ENCODE peak calls at places on chromosomes 2 and 18, in five cellular contexts. M, Q, Y, Z and R are unnamed samples.

GRCh38 chr2:24704682-24705081 is 88.5 kb downstream of the PTRHD1 start:
- DNase-seq in M (no peak), Q (peak), Y (no peak), Z (no peak), R (no peak)

GRCh38 chr2:141723834-141724233 is 407.0 kb downstream of the LRP1B start:
- DNase-seq in M (no peak), Q (no peak), Y (no peak), Z (no peak), R (no peak)

GRCh38 chr18:37565985-37566478 is 434 bp upstream of the CELF4 start:
- DNase-seq in M (peak), Q (peak), Y (no peak), Z (peak), R (peak)

GRCh38 chr18:48728204-48728833 is 189.5 kb downstream of the CTIF start:
- DNase-seq in M (no peak), Q (peak), Y (no peak), Z (no peak), R (no peak)

GRCh38 chr2:39094717-39095363 is 26.0 kb downstream of the SOS1 start:
- DNase-seq in M (no peak), Q (peak), Y (no peak), Z (no peak), R (no peak)

GRCh38 chr18:37598966-37599896 is 33.6 kb upstream of the CELF4 start:
- DNase-seq in M (no peak), Q (no peak), Y (no peak), Z (peak), R (no peak)

GRCh38 chr18:8978394-8978793 is 124.1 kb upstream of the NDUFV2 start:
- DNase-seq in M (no peak), Q (no peak), Y (no peak), Z (no peak), R (no peak)

GRCh38 chr2:62197609-62198236 is 1.8 kb downstream of the B3GNT2 start:
- DNase-seq in M (no peak), Q (peak), Y (no peak), Z (peak), R (no peak)

GRCh38 chr2:7867858-7868257 is 814.0 kb upstream of the ID2 start:
- DNase-seq in M (no peak), Q (no peak), Y (no peak), Z (no peak), R (no peak)

GRCh38 chr18:44518091-44518490 is 162.6 kb upstream of the SETBP1 start:
- DNase-seq in M (no peak), Q (peak), Y (no peak), Z (no peak), R (no peak)

GRCh38 chr2:71460595-71461303 is 7.4 kb downstream of the DYSF start:
- DNase-seq in M (no peak), Q (peak), Y (no peak), Z (no peak), R (no peak)

GRCh38 chr2:196088209-196088608 is 19.6 kb upstream of the DNAH7 start:
- DNase-seq in M (no peak), Q (peak), Y (no peak), Z (no peak), R (no peak)

GRCh38 chr2:110770308-110770695 is 37.9 kb downstream of the ACOXL start:
- DNase-seq in M (no peak), Q (no peak), Y (no peak), Z (no peak), R (no peak)

GRCh38 chr2:207166039-207166348 is 246 bp upstream of the KLF7 start:
- DNase-seq in M (peak), Q (peak), Y (peak), Z (peak), R (peak)

GRCh38 chr18:11849845-11850747 is 1.1 kb upstream of the CHMP1B start:
- DNase-seq in M (peak), Q (peak), Y (peak), Z (peak), R (peak)

GRCh38 chr2:99101697-99102096 is 39.8 kb upstream of the C2orf15 start:
- DNase-seq in M (no peak), Q (peak), Y (no peak), Z (no peak), R (no peak)

GRCh38 chr2:74383254-74383653 is 3.1 kb upstream of the DCTN1 start:
- DNase-seq in M (no peak), Q (peak), Y (no peak), Z (no peak), R (no peak)

GRCh38 chr2:9547272-9547991 is 8.2 kb downstream of the ADAM17 start:
- DNase-seq in M (no peak), Q (peak), Y (no peak), Z (no peak), R (no peak)

GRCh38 chr2:148756292-148756975 is 111.9 kb downstream of the EPC2 start:
- DNase-seq in M (no peak), Q (peak), Y (no peak), Z (no peak), R (no peak)

GRCh38 chr2:65495250-65495649 is 62.9 kb upstream of the SPRED2 start:
- DNase-seq in M (no peak), Q (no peak), Y (no peak), Z (no peak), R (no peak)

GRCh38 chr2:170509460-170510193 is 205.5 kb upstream of the SP5 start:
- DNase-seq in M (no peak), Q (no peak), Y (no peak), Z (no peak), R (no peak)

GRCh38 chr18:67771271-67771670 is 254.8 kb upstream of the DSEL start:
- DNase-seq in M (no peak), Q (peak), Y (no peak), Z (no peak), R (no peak)

GRCh38 chr2:48369971-48370370 is 160.0 kb upstream of the STON1 start:
- DNase-seq in M (no peak), Q (no peak), Y (no peak), Z (no peak), R (no peak)

GRCh38 chr2:79585701-79586428 is 73.0 kb downstream of the CTNNA2 start:
- DNase-seq in M (no peak), Q (peak), Y (no peak), Z (no peak), R (no peak)

GRCh38 chr2:8268172-8268783 is 413.6 kb upstream of the ID2 start:
- DNase-seq in M (no peak), Q (peak), Y (no peak), Z (no peak), R (no peak)

GRCh38 chr18:58789856-58790255 is 74.8 kb upstream of the ZNF532 start:
- DNase-seq in M (no peak), Q (no peak), Y (no peak), Z (peak), R (no peak)

GRCh38 chr18:40452599-40452998 is 1502.4 kb upstream of the PIK3C3 start:
- DNase-seq in M (no peak), Q (no peak), Y (no peak), Z (no peak), R (no peak)

GRCh38 chr2:36441816-36442215 is 86.2 kb downstream of the CRIM1 start:
- DNase-seq in M (no peak), Q (peak), Y (no peak), Z (no peak), R (no peak)

GRCh38 chr2:20300656-20301055 is 50.0 kb downstream of the PUM2 start:
- DNase-seq in M (no peak), Q (no peak), Y (no peak), Z (no peak), R (no peak)

GRCh38 chr18:13513015-13513414 is 213.3 kb downstream of the FAM210A start:
- DNase-seq in M (no peak), Q (no peak), Y (no peak), Z (no peak), R (no peak)

GRCh38 chr2:48316753-48317750 is 212.9 kb upstream of the STON1 start:
- DNase-seq in M (no peak), Q (peak), Y (no peak), Z (no peak), R (no peak)

GRCh38 chr2:119469661-119470297 is 38.1 kb downstream of the TMEM37 start:
- DNase-seq in M (no peak), Q (no peak), Y (no peak), Z (no peak), R (no peak)

GRCh38 chr18:58338141-58338540 is 290.8 kb downstream of the ALPK2 start:
- DNase-seq in M (peak), Q (no peak), Y (no peak), Z (no peak), R (no peak)

GRCh38 chr2:67156796-67157195 is 240.3 kb upstream of the ETAA1 start:
- DNase-seq in M (no peak), Q (no peak), Y (no peak), Z (no peak), R (no peak)

GRCh38 chr2:45833968-45834344 is 182.5 kb downstream of the PRKCE start:
- DNase-seq in M (no peak), Q (no peak), Y (no peak), Z (no peak), R (no peak)

GRCh38 chr2:102434655-102435381 is 11.9 kb downstream of the IL18RAP start:
- DNase-seq in M (no peak), Q (no peak), Y (no peak), Z (no peak), R (no peak)